ENCODE peak calls at places on chromosomes 13 and 19, in seven cellular contexts. One of them, this sample, is unnamed.

GRCh38 chr13:48655291-48655690 is 1.6 kb downstream of the CYSLTR2 start:
- DNase-seq in HCT116: no peak
- DNase-seq in IMR-90: no peak
- DNase-seq in ovary: no peak
- DNase-seq in H54: no peak
- DNase-seq in NB4: no peak
- DNase-seq in spleen: no peak
- DNase-seq in this sample: no peak

GRCh38 chr13:113009743-113010509 is 40.9 kb downstream of the MCF2L start:
- DNase-seq in ovary: no peak
- DNase-seq in NB4: no peak
- DNase-seq in spleen: no peak
- DNase-seq in IMR-90: no peak
- DNase-seq in HCT116: no peak
- DNase-seq in H54: no peak
- DNase-seq in this sample: no peak

GRCh38 chr19:48645652-48646191 is at the start of gene CA11:
- DNase-seq in NB4: peak; percentile 51
- DNase-seq in HCT116: no peak
- DNase-seq in IMR-90: no peak
- DNase-seq in ovary: no peak
- DNase-seq in H54: no peak
- DNase-seq in spleen: peak; percentile 76
- DNase-seq in this sample: no peak

GRCh38 chr19:41957838-41958366 is 1.2 kb downstream of the RABAC1 start:
- DNase-seq in H54: peak; percentile 97
- DNase-seq in NB4: peak; percentile 66
- DNase-seq in HCT116: peak; percentile 79
- DNase-seq in IMR-90: peak; percentile 83
- DNase-seq in spleen: peak; percentile 88
- DNase-seq in ovary: peak; percentile 65
- DNase-seq in this sample: peak; percentile 80

GRCh38 chr19:48718711-48719231 is 754 bp downstream of the MAMSTR start:
- DNase-seq in NB4: no peak
- DNase-seq in spleen: no peak
- DNase-seq in HCT116: no peak
- DNase-seq in H54: no peak
- DNase-seq in ovary: peak; percentile 69
- DNase-seq in IMR-90: no peak
- DNase-seq in this sample: no peak

GRCh38 chr19:44807652-44808462 is 1.0 kb upstream of the BCAM start:
- DNase-seq in H54: no peak
- DNase-seq in spleen: no peak
- DNase-seq in HCT116: peak; percentile 55
- DNase-seq in ovary: peak; percentile 44
- DNase-seq in NB4: peak; percentile 30
- DNase-seq in IMR-90: peak; percentile 34
- DNase-seq in this sample: no peak

GRCh38 chr13:97243915-97244820 is 22.0 kb downstream of the MBNL2 start:
- DNase-seq in NB4: no peak
- DNase-seq in IMR-90: no peak
- DNase-seq in HCT116: no peak
- DNase-seq in H54: no peak
- DNase-seq in spleen: no peak
- DNase-seq in ovary: no peak
- DNase-seq in this sample: no peak

GRCh38 chr19:48363500-48363809 is 285 bp downstream of the TMEM143 start:
- DNase-seq in spleen: no peak
- DNase-seq in NB4: no peak
- DNase-seq in IMR-90: no peak
- DNase-seq in H54: no peak
- DNase-seq in ovary: peak; percentile 87
- DNase-seq in HCT116: no peak
- DNase-seq in this sample: no peak

GRCh38 chr19:47749326-47749725 is 4.0 kb downstream of the NOP53 start:
- DNase-seq in IMR-90: no peak
- DNase-seq in H54: no peak
- DNase-seq in NB4: no peak
- DNase-seq in ovary: no peak
- DNase-seq in spleen: no peak
- DNase-seq in HCT116: no peak
- DNase-seq in this sample: no peak

GRCh38 chr19:6412111-6412999 is 12.3 kb downstream of the KHSRP start:
- DNase-seq in IMR-90: no peak
- DNase-seq in NB4: peak; percentile 40
- DNase-seq in spleen: no peak
- DNase-seq in HCT116: peak; percentile 31
- DNase-seq in H54: peak; percentile 56
- DNase-seq in ovary: peak; percentile 55
- DNase-seq in this sample: no peak

GRCh38 chr19:55087542-55087935 is 11.9 kb downstream of the EPS8L1 start:
- DNase-seq in H54: no peak
- DNase-seq in ovary: no peak
- DNase-seq in IMR-90: peak; percentile 16
- DNase-seq in NB4: no peak
- DNase-seq in HCT116: no peak
- DNase-seq in spleen: no peak
- DNase-seq in this sample: no peak

DNA sequence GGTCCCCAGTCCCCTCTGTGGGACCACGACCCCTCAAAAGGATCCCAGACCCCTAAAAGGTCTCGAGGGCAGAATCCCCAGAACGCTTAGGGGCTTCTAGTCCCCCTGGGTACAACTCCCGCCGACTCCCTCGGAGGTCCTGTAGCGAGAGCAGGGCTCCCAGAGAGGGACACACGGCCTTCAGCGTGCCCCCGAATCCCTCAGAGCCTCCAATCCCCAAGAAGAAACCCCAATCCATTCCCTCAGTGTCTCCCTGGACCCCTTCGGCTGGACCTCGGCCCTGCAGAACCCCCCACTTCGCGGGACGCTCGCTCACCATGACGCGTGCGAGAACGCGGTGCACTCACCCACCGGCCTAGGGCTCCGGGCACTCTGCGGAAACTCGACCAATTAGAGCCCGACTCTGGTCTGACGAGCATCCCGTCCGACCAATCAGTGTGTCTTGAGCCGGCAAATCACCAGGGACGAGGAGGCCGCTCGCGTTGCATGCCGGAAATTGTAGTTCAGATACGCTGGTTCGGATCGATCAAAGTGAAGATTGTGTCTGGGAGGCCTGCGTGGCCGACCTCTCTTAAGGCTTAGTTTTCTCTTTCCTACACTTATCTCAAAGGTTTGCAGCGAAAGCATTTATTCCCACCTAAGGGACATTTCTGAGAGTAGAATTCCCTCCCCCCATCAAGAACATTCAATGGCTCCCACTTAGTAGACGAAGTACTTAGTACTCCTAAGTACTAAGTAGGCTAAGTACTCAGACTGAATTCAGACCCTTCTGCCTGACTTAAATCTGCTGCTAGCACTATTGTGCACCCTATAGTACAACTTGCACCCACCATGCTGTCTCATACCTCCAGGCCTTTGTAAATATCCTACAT is at the start of gene TMEM161A:
- DNase-seq in HCT116: peak; percentile 98
- DNase-seq in NB4: peak; percentile 98
- DNase-seq in spleen: peak; percentile 96
- DNase-seq in H54: peak; percentile 100
- DNase-seq in IMR-90: peak; percentile 99
- DNase-seq in ovary: peak; percentile 98
- DNase-seq in this sample: peak; percentile 99
- TF ChIP-seq POLR2A in HCT116: peak; percentile 89
- TF ChIP-seq POLR2A in NB4: peak; percentile 83
- TF ChIP-seq POLR2A in spleen: no peak
- TF ChIP-seq POLR2A in H54: peak; percentile 69
- TF ChIP-seq POLR2A in IMR-90: peak; percentile 57
- TF ChIP-seq POLR2A in ovary: peak; percentile 48
- TF ChIP-seq POLR2A in this sample: peak; percentile 76

DNA sequence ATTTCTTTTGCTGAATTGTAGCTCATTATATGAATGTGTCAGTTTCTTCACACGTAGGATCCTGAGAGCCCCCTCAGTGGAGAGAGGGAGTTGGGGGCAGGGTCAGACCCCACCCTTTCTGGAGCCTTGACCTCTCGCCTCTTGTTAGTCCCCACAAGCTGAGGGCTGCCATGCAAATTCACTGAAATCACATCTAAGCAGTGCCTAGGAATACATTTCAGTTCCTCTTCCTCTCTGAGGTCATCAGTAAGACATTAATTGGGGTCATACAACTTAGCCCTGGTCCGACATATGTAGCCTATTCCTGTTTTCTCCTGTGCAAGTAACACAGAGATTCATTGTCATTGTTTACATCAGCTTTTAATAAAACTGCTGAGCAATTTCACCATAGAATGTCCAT is 30.0 kb downstream of the MYO9B start:
- DNase-seq in H54: no peak
- DNase-seq in ovary: no peak
- DNase-seq in spleen: no peak
- DNase-seq in NB4: no peak
- DNase-seq in IMR-90: no peak
- DNase-seq in HCT116: no peak
- DNase-seq in this sample: no peak
- TF ChIP-seq POLR2A in H54: no peak
- TF ChIP-seq POLR2A in ovary: no peak
- TF ChIP-seq POLR2A in spleen: no peak
- TF ChIP-seq POLR2A in NB4: no peak
- TF ChIP-seq POLR2A in IMR-90: no peak
- TF ChIP-seq POLR2A in HCT116: no peak
- TF ChIP-seq POLR2A in this sample: no peak

DNA sequence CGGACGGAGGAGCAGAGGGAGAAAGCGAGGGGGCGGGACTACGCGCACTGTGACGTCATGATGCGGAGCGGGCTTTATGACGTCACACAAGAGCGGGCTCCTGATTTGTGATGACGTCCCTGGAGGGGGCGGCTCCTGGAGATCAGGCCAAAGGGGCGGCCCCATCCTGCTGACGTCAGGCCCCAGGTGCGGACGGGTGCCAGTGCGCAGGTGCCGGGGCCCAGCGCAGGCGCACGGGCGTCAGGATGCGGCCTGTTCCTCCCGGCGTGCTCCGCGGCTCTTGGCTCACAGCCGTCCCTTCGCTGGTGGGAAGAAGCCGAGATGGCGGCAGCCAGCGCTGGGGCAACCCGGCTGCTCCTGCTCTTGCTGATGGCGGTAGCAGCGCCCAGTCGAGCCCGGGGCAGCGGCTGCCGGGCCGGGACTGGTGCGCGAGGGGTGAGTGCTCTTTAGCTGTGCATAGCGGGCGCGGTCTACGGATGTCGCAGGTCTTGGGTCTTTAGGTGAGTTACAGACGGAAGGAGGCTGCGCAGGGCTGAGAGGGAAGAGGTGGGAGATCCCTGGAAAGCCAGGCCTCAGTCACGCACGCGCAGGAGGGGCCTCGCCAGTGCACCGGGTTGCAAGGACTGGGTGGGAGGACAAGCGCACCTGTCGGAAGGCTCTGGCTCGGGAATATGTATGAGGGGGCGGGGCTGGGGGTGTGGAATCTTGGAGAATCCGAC is at the start of the genes EMC10 and GARIN5A:
- DNase-seq in NB4: peak; percentile 51
- DNase-seq in HCT116: peak; percentile 96
- DNase-seq in ovary: peak; percentile 97
- DNase-seq in spleen: peak; percentile 96
- DNase-seq in H54: peak; percentile 99
- DNase-seq in IMR-90: peak; percentile 94
- DNase-seq in this sample: peak; percentile 91
- TF ChIP-seq POLR2A in NB4: no peak
- TF ChIP-seq POLR2A in HCT116: peak; percentile 92
- TF ChIP-seq POLR2A in ovary: peak; percentile 47
- TF ChIP-seq POLR2A in spleen: peak; percentile 19
- TF ChIP-seq POLR2A in H54: peak; percentile 88
- TF ChIP-seq POLR2A in IMR-90: peak; percentile 80
- TF ChIP-seq POLR2A in this sample: peak; percentile 82

GRCh38 chr19:17309198-17309961 is at the start of gene DDA1:
- DNase-seq in ovary: peak; percentile 97
- DNase-seq in IMR-90: peak; percentile 100
- DNase-seq in spleen: peak; percentile 100
- DNase-seq in H54: peak; percentile 92
- DNase-seq in HCT116: peak; percentile 100
- DNase-seq in NB4: peak; percentile 100
- DNase-seq in this sample: peak; percentile 100
- TF ChIP-seq POLR2A in ovary: peak; percentile 63
- TF ChIP-seq POLR2A in IMR-90: peak; percentile 70
- TF ChIP-seq POLR2A in spleen: no peak
- TF ChIP-seq POLR2A in H54: peak; percentile 66
- TF ChIP-seq POLR2A in HCT116: peak; percentile 49
- TF ChIP-seq POLR2A in NB4: no peak
- TF ChIP-seq POLR2A in this sample: peak; percentile 80

DNA sequence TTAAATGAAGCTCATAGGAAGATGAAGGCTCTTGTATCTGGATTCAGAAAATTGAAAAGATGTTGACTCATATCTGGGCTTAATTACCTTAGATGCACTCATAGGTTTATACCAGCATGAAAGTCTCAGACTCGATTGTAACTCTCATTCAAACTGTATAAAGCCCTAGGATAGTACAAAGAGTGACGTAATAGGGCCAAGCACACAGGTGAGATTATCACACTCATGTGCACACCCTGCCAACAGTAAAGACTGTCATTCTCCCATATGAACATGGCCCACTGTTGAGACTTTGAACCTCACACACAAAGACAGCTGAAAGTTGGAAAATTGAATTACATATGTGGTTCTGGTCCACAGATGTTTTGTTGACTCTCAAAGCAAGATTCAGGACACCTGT is 18.0 kb upstream of the ZNF723 start:
- DNase-seq in ovary: no peak
- DNase-seq in NB4: no peak
- DNase-seq in H54: no peak
- DNase-seq in IMR-90: no peak
- DNase-seq in spleen: no peak
- DNase-seq in HCT116: no peak
- DNase-seq in this sample: no peak
- TF ChIP-seq POLR2A in ovary: no peak
- TF ChIP-seq POLR2A in NB4: no peak
- TF ChIP-seq POLR2A in H54: no peak
- TF ChIP-seq POLR2A in IMR-90: no peak
- TF ChIP-seq POLR2A in spleen: no peak
- TF ChIP-seq POLR2A in HCT116: no peak
- TF ChIP-seq POLR2A in this sample: no peak

DNA sequence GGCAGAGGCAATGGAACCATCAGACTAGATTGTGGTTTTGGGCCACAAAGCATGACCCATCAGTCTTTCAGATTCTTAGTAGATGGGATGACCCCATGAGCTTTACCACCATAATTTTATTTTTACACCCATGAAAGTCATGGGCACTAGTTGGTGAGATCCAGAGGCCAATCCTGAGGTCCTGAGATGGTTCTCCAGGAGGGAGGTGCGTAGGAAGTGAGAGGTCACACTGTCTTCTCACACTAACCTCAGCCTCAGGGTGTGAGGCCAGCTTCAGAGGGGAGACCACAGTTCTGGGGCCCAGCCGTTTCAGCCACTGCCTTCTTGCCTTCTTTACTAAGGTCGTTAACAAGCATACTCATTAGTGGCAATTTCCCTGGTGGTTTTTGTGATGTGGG is 106.4 kb downstream of the AKAP11 start:
- DNase-seq in HCT116: no peak
- DNase-seq in NB4: no peak
- DNase-seq in IMR-90: no peak
- DNase-seq in ovary: no peak
- DNase-seq in spleen: no peak
- DNase-seq in H54: no peak
- DNase-seq in this sample: no peak
- TF ChIP-seq POLR2A in HCT116: no peak
- TF ChIP-seq POLR2A in NB4: no peak
- TF ChIP-seq POLR2A in IMR-90: no peak
- TF ChIP-seq POLR2A in ovary: no peak
- TF ChIP-seq POLR2A in spleen: no peak
- TF ChIP-seq POLR2A in H54: no peak
- TF ChIP-seq POLR2A in this sample: no peak

This sample was measured in erythroblast.